ENCODE peak calls at places on chromosomes 12 and 14, in six cellular contexts. One of them, this sample, is unnamed.

GRCh38 chr12:21656931-21657335 is 709 bp downstream of the LDHB start:
- DNase-seq in A673: peak
- DNase-seq in nucleus accumbens: peak
- DNase-seq in LoVo: peak
- DNase-seq in stimulated activated CD4-positive, alpha-beta T cell treated with anti-CD3 and anti-CD28 coated beads, Interleukin-15, amount 100 ng/mL, for 24 hours: peak
- DNase-seq in midbrain: peak
- DNase-seq in this sample: no peak

GRCh38 chr12:76266797-76267196 is 81.4 kb downstream of the BBS10 start:
- DNase-seq in stimulated activated CD4-positive, alpha-beta T cell treated with anti-CD3 and anti-CD28 coated beads, Interleukin-15, amount 100 ng/mL, for 24 hours: no peak
- DNase-seq in nucleus accumbens: peak
- DNase-seq in A673: peak
- DNase-seq in midbrain: no peak
- DNase-seq in LoVo: peak
- DNase-seq in this sample: no peak

GRCh38 chr12:48980953-48981756 is 3.0 kb downstream of the WNT1 start:
- DNase-seq in A673: no peak
- DNase-seq in LoVo: no peak
- DNase-seq in midbrain: no peak
- DNase-seq in stimulated activated CD4-positive, alpha-beta T cell treated with anti-CD3 and anti-CD28 coated beads, Interleukin-15, amount 100 ng/mL, for 24 hours: peak
- DNase-seq in nucleus accumbens: peak
- DNase-seq in this sample: no peak

GRCh38 chr12:93902736-93903562 is 225.8 kb downstream of the CRADD start:
- DNase-seq in LoVo: peak
- DNase-seq in A673: no peak
- DNase-seq in nucleus accumbens: no peak
- DNase-seq in stimulated activated CD4-positive, alpha-beta T cell treated with anti-CD3 and anti-CD28 coated beads, Interleukin-15, amount 100 ng/mL, for 24 hours: no peak
- DNase-seq in midbrain: no peak
- DNase-seq in this sample: no peak

GRCh38 chr14:104680806-104681688 is 8.4 kb upstream of the INF2 start:
- DNase-seq in stimulated activated CD4-positive, alpha-beta T cell treated with anti-CD3 and anti-CD28 coated beads, Interleukin-15, amount 100 ng/mL, for 24 hours: no peak
- DNase-seq in midbrain: peak
- DNase-seq in LoVo: peak
- DNase-seq in nucleus accumbens: peak
- DNase-seq in A673: peak
- DNase-seq in this sample: no peak

GRCh38 chr14:99420711-99421110 is 59.9 kb downstream of the SETD3 start:
- DNase-seq in A673: no peak
- DNase-seq in nucleus accumbens: no peak
- DNase-seq in LoVo: no peak
- DNase-seq in midbrain: no peak
- DNase-seq in stimulated activated CD4-positive, alpha-beta T cell treated with anti-CD3 and anti-CD28 coated beads, Interleukin-15, amount 100 ng/mL, for 24 hours: no peak
- DNase-seq in this sample: no peak

GRCh38 chr14:95573313-95573712 is 38.5 kb downstream of the GLRX5 start:
- DNase-seq in nucleus accumbens: no peak
- DNase-seq in A673: no peak
- DNase-seq in midbrain: no peak
- DNase-seq in LoVo: no peak
- DNase-seq in stimulated activated CD4-positive, alpha-beta T cell treated with anti-CD3 and anti-CD28 coated beads, Interleukin-15, amount 100 ng/mL, for 24 hours: no peak
- DNase-seq in this sample: no peak

GRCh38 chr12:71870409-71870808 is 30.9 kb downstream of the TBC1D15 start:
- DNase-seq in stimulated activated CD4-positive, alpha-beta T cell treated with anti-CD3 and anti-CD28 coated beads, Interleukin-15, amount 100 ng/mL, for 24 hours: no peak
- DNase-seq in LoVo: no peak
- DNase-seq in A673: peak
- DNase-seq in nucleus accumbens: no peak
- DNase-seq in midbrain: no peak
- DNase-seq in this sample: no peak

GRCh38 chr14:100140452-100141132 is 18.9 kb downstream of the DEGS2 start:
- DNase-seq in LoVo: no peak
- DNase-seq in nucleus accumbens: peak
- DNase-seq in midbrain: no peak
- DNase-seq in stimulated activated CD4-positive, alpha-beta T cell treated with anti-CD3 and anti-CD28 coated beads, Interleukin-15, amount 100 ng/mL, for 24 hours: no peak
- DNase-seq in A673: no peak
- DNase-seq in this sample: no peak

GRCh38 chr14:104322531-104323466 is 184.4 kb downstream of the KIF26A start:
- DNase-seq in LoVo: no peak
- DNase-seq in stimulated activated CD4-positive, alpha-beta T cell treated with anti-CD3 and anti-CD28 coated beads, Interleukin-15, amount 100 ng/mL, for 24 hours: no peak
- DNase-seq in A673: no peak
- DNase-seq in midbrain: no peak
- DNase-seq in nucleus accumbens: no peak
- DNase-seq in this sample: no peak

GRCh38 chr12:98373982-98374381 is 141.4 kb upstream of the TMPO start:
- DNase-seq in A673: peak
- DNase-seq in LoVo: no peak
- DNase-seq in nucleus accumbens: no peak
- DNase-seq in midbrain: no peak
- DNase-seq in stimulated activated CD4-positive, alpha-beta T cell treated with anti-CD3 and anti-CD28 coated beads, Interleukin-15, amount 100 ng/mL, for 24 hours: no peak
- DNase-seq in this sample: no peak

GRCh38 chr12:124581299-124581698 is 13.9 kb upstream of the NCOR2 start:
- DNase-seq in midbrain: no peak
- DNase-seq in A673: no peak
- DNase-seq in nucleus accumbens: no peak
- DNase-seq in stimulated activated CD4-positive, alpha-beta T cell treated with anti-CD3 and anti-CD28 coated beads, Interleukin-15, amount 100 ng/mL, for 24 hours: no peak
- DNase-seq in LoVo: peak
- DNase-seq in this sample: no peak

GRCh38 chr12:104694711-104695110 is 238.0 kb downstream of the CHST11 start:
- DNase-seq in nucleus accumbens: no peak
- DNase-seq in stimulated activated CD4-positive, alpha-beta T cell treated with anti-CD3 and anti-CD28 coated beads, Interleukin-15, amount 100 ng/mL, for 24 hours: no peak
- DNase-seq in midbrain: no peak
- DNase-seq in LoVo: no peak
- DNase-seq in A673: no peak
- DNase-seq in this sample: no peak

GRCh38 chr12:63045020-63045860 is 105.8 kb downstream of the AVPR1A start:
- DNase-seq in LoVo: no peak
- DNase-seq in midbrain: no peak
- DNase-seq in stimulated activated CD4-positive, alpha-beta T cell treated with anti-CD3 and anti-CD28 coated beads, Interleukin-15, amount 100 ng/mL, for 24 hours: no peak
- DNase-seq in nucleus accumbens: no peak
- DNase-seq in A673: no peak
- DNase-seq in this sample: no peak

GRCh38 chr12:56119361-56119796 is 1.3 kb downstream of the ZC3H10 start:
- DNase-seq in LoVo: peak
- DNase-seq in midbrain: peak
- DNase-seq in A673: peak
- DNase-seq in stimulated activated CD4-positive, alpha-beta T cell treated with anti-CD3 and anti-CD28 coated beads, Interleukin-15, amount 100 ng/mL, for 24 hours: peak
- DNase-seq in nucleus accumbens: peak
- DNase-seq in this sample: peak

GRCh38 chr12:116962197-116962596 is 51.4 kb downstream of the FBXW8 start:
- DNase-seq in LoVo: no peak
- DNase-seq in midbrain: no peak
- DNase-seq in A673: no peak
- DNase-seq in nucleus accumbens: no peak
- DNase-seq in stimulated activated CD4-positive, alpha-beta T cell treated with anti-CD3 and anti-CD28 coated beads, Interleukin-15, amount 100 ng/mL, for 24 hours: no peak
- DNase-seq in this sample: no peak

GRCh38 chr14:102708494-102708893 is 68.8 kb upstream of the TRAF3 start:
- DNase-seq in LoVo: no peak
- DNase-seq in nucleus accumbens: no peak
- DNase-seq in A673: no peak
- DNase-seq in midbrain: no peak
- DNase-seq in stimulated activated CD4-positive, alpha-beta T cell treated with anti-CD3 and anti-CD28 coated beads, Interleukin-15, amount 100 ng/mL, for 24 hours: no peak
- DNase-seq in this sample: no peak

GRCh38 chr12:30427555-30427954 is 268.1 kb downstream of the IPO8 start:
- DNase-seq in LoVo: no peak
- DNase-seq in A673: no peak
- DNase-seq in midbrain: no peak
- DNase-seq in stimulated activated CD4-positive, alpha-beta T cell treated with anti-CD3 and anti-CD28 coated beads, Interleukin-15, amount 100 ng/mL, for 24 hours: no peak
- DNase-seq in nucleus accumbens: no peak
- DNase-seq in this sample: no peak

GRCh38 chr14:92686411-92686762 is 62.0 kb downstream of the LGMN start:
- DNase-seq in LoVo: no peak
- DNase-seq in A673: no peak
- DNase-seq in nucleus accumbens: no peak
- DNase-seq in stimulated activated CD4-positive, alpha-beta T cell treated with anti-CD3 and anti-CD28 coated beads, Interleukin-15, amount 100 ng/mL, for 24 hours: no peak
- DNase-seq in midbrain: no peak
- DNase-seq in this sample: no peak

GRCh38 chr12:74646831-74647230 is 109.2 kb downstream of the ATXN7L3B start:
- DNase-seq in nucleus accumbens: no peak
- DNase-seq in midbrain: peak
- DNase-seq in stimulated activated CD4-positive, alpha-beta T cell treated with anti-CD3 and anti-CD28 coated beads, Interleukin-15, amount 100 ng/mL, for 24 hours: no peak
- DNase-seq in A673: peak
- DNase-seq in LoVo: no peak
- DNase-seq in this sample: peak

GRCh38 chr12:91239497-91239896 is 56.9 kb upstream of the DCN start:
- DNase-seq in A673: no peak
- DNase-seq in midbrain: no peak
- DNase-seq in LoVo: no peak
- DNase-seq in stimulated activated CD4-positive, alpha-beta T cell treated with anti-CD3 and anti-CD28 coated beads, Interleukin-15, amount 100 ng/mL, for 24 hours: no peak
- DNase-seq in nucleus accumbens: no peak
- DNase-seq in this sample: no peak

GRCh38 chr12:127660961-127661360 is 606.0 kb upstream of the TMEM132C start:
- DNase-seq in midbrain: no peak
- DNase-seq in stimulated activated CD4-positive, alpha-beta T cell treated with anti-CD3 and anti-CD28 coated beads, Interleukin-15, amount 100 ng/mL, for 24 hours: no peak
- DNase-seq in nucleus accumbens: no peak
- DNase-seq in LoVo: no peak
- DNase-seq in A673: no peak
- DNase-seq in this sample: no peak

GRCh38 chr14:72558721-72559120 is 335.2 kb downstream of the DPF3 start:
- DNase-seq in nucleus accumbens: no peak
- DNase-seq in stimulated activated CD4-positive, alpha-beta T cell treated with anti-CD3 and anti-CD28 coated beads, Interleukin-15, amount 100 ng/mL, for 24 hours: no peak
- DNase-seq in A673: no peak
- DNase-seq in LoVo: no peak
- DNase-seq in midbrain: peak
- DNase-seq in this sample: no peak

GRCh38 chr14:90757452-90757851 is 58.8 kb downstream of the TTC7B start:
- DNase-seq in midbrain: peak
- DNase-seq in LoVo: no peak
- DNase-seq in A673: no peak
- DNase-seq in stimulated activated CD4-positive, alpha-beta T cell treated with anti-CD3 and anti-CD28 coated beads, Interleukin-15, amount 100 ng/mL, for 24 hours: no peak
- DNase-seq in nucleus accumbens: peak
- DNase-seq in this sample: no peak

GRCh38 chr12:15880721-15881120 is 1.5 kb upstream of the STRAP start:
- DNase-seq in midbrain: no peak
- DNase-seq in nucleus accumbens: no peak
- DNase-seq in LoVo: no peak
- DNase-seq in A673: no peak
- DNase-seq in stimulated activated CD4-positive, alpha-beta T cell treated with anti-CD3 and anti-CD28 coated beads, Interleukin-15, amount 100 ng/mL, for 24 hours: no peak
- DNase-seq in this sample: peak

GRCh38 chr14:68345738-68346137 is 447.1 kb downstream of the ZFP36L1 start:
- DNase-seq in A673: no peak
- DNase-seq in midbrain: no peak
- DNase-seq in LoVo: no peak
- DNase-seq in nucleus accumbens: no peak
- DNase-seq in stimulated activated CD4-positive, alpha-beta T cell treated with anti-CD3 and anti-CD28 coated beads, Interleukin-15, amount 100 ng/mL, for 24 hours: no peak
- DNase-seq in this sample: no peak